ENCODE peak calls at places on chromosomes 5 and 9, in seven cellular contexts. X, N, A, L, J, Z and S are unnamed samples.

GRCh38 chr9:82031538-82032280 is 43.1 kb downstream of the SPATA31D1 start:
- DNase-seq in Z (peak; percentile 35), A (peak; percentile 23), L (no peak), J (peak; percentile 87), X (no peak), N (no peak), S (peak; percentile 57)

GRCh38 chr5:149407331-149408251 is 28.5 kb upstream of the IL17B start:
- DNase-seq in Z (no peak), X (no peak), J (peak; percentile 51), A (no peak), L (no peak), N (no peak), S (no peak)

GRCh38 chr5:57887851-57888621 is 405.4 kb upstream of the ACTBL2 start:
- DNase-seq in J (peak; percentile 73), N (peak; percentile 28), X (peak; percentile 4), L (no peak), Z (peak; percentile 78), A (peak; percentile 85), S (peak; percentile 58)

GRCh38 chr5:31270396-31270795 is 76.9 kb downstream of the CDH6 start:
- DNase-seq in J (peak; percentile 28), Z (no peak), N (no peak), X (no peak), A (peak; percentile 15), L (no peak), S (no peak)

GRCh38 chr5:42715791-42716190 is 40.8 kb upstream of the CCDC152 start:
- DNase-seq in A (no peak), Z (no peak), N (no peak), L (no peak), X (no peak), J (no peak), S (no peak)

GRCh38 chr5:135433626-135434426 is 13.3 kb downstream of the DCANP1 start:
- DNase-seq in J (peak; percentile 55), A (no peak), X (no peak), L (no peak), Z (no peak), N (no peak), S (no peak)

GRCh38 chr9:131628821-131629197 is 83.5 kb downstream of the PRRT1B start:
- DNase-seq in N (no peak), L (no peak), Z (no peak), J (no peak), X (no peak), A (no peak), S (no peak)

GRCh38 chr9:34559616-34560546 is 29.6 kb downstream of the CNTFR start:
- DNase-seq in J (peak; percentile 76), N (peak; percentile 61), L (no peak), A (peak; percentile 27), X (no peak), Z (peak; percentile 17), S (peak; percentile 20)

GRCh38 chr5:78420548-78420947 is 60.1 kb downstream of the SCAMP1 start:
- DNase-seq in J (no peak), N (no peak), L (no peak), Z (no peak), X (no peak), A (no peak), S (no peak)

GRCh38 chr5:160303690-160304089 is 8.7 kb downstream of the CCNJL start:
- DNase-seq in X (no peak), A (no peak), N (no peak), Z (no peak), J (no peak), L (no peak), S (no peak)

GRCh38 chr9:22103650-22104575 is 94.8 kb upstream of the CDKN2B start:
- DNase-seq in L (no peak), X (no peak), J (peak; percentile 83), Z (no peak), N (no peak), A (no peak), S (no peak)

GRCh38 chr5:73122875-73123810 is 2.8 kb downstream of the TMEM171 start:
- DNase-seq in A (no peak), L (no peak), X (peak; percentile 32), Z (no peak), N (no peak), J (peak; percentile 84), S (no peak)

GRCh38 chr5:93062548-93062947 is 518.5 kb downstream of the NR2F1-AS1 start:
- DNase-seq in X (no peak), L (no peak), Z (no peak), J (peak; percentile 24), A (peak; percentile 23), N (no peak), S (no peak)

GRCh38 chr9:91071185-91071990 is 269.8 kb downstream of the SYK start:
- DNase-seq in N (no peak), A (peak; percentile 36), X (no peak), L (no peak), J (peak; percentile 74), Z (no peak), S (no peak)

GRCh38 chr9:31389075-31389474 is 995.4 kb upstream of the ACO1 start:
- DNase-seq in N (no peak), A (no peak), L (no peak), X (no peak), Z (no peak), J (no peak), S (no peak)

GRCh38 chr9:127280880-127281660 is 16.5 kb downstream of the GARNL3 start:
- DNase-seq in Z (no peak), J (no peak), A (no peak), X (no peak), L (no peak), N (no peak), S (no peak)

GRCh38 chr5:1466631-1467265 is 21.5 kb upstream of the SLC6A3 start:
- DNase-seq in A (no peak), Z (no peak), J (no peak), N (peak; percentile 68), L (no peak), X (no peak), S (no peak)

GRCh38 chr5:52269395-52269794 is 518.3 kb upstream of the ITGA1 start:
- DNase-seq in L (no peak), X (no peak), A (no peak), N (no peak), J (no peak), Z (peak; percentile 30), S (no peak)

GRCh38 chr5:177507165-177507564 is 2.5 kb downstream of the DOK3 start:
- DNase-seq in N (no peak), L (no peak), X (peak; percentile 61), A (peak; percentile 66), J (no peak), Z (no peak), S (no peak)

GRCh38 chr5:139654464-139654863 is 6.3 kb downstream of the CXXC5 start:
- DNase-seq in X (peak; percentile 65), J (no peak), N (no peak), Z (no peak), A (no peak), L (no peak), S (no peak)

GRCh38 chr5:89064054-89064453 is 181.1 kb upstream of the MEF2C start:
- DNase-seq in J (no peak), N (no peak), Z (no peak), X (no peak), L (no peak), A (no peak), S (no peak)

GRCh38 chr9:86406366-86406765 is 52.2 kb upstream of the TUT7 start:
- DNase-seq in X (no peak), J (peak; percentile 69), N (no peak), L (no peak), Z (peak; percentile 42), A (peak; percentile 31), S (no peak)

GRCh38 chr9:104494808-104495207 is 9.3 kb upstream of the OR13F1 start:
- DNase-seq in Z (no peak), N (no peak), L (no peak), X (peak; percentile 22), J (no peak), A (peak; percentile 18), S (no peak)

GRCh38 chr5:9507974-9508373 is 37.9 kb downstream of the SEMA5A start:
- DNase-seq in A (no peak), J (peak; percentile 83), X (no peak), Z (no peak), L (no peak), N (no peak), S (no peak)

GRCh38 chr5:172902497-172903472 is 56.4 kb upstream of the RPL26L1 start:
- DNase-seq in Z (peak; percentile 86), N (peak; percentile 90), J (peak; percentile 93), X (peak; percentile 19), A (peak; percentile 99), L (peak; percentile 91), S (peak; percentile 95)

GRCh38 chr5:168401226-168401625 is 85.0 kb upstream of the RARS1 start:
- DNase-seq in J (no peak), L (no peak), A (no peak), X (no peak), Z (no peak), N (no peak), S (no peak)

GRCh38 chr9:137354153-137354844 is 52.2 kb upstream of the NRARP start:
- DNase-seq in A (no peak), N (no peak), X (no peak), Z (no peak), J (no peak), L (no peak), S (no peak)

GRCh38 chr9:69546265-69546664 is 125.9 kb downstream of the APBA1 start:
- DNase-seq in J (peak; percentile 15), N (no peak), Z (no peak), L (no peak), X (no peak), A (peak; percentile 4), S (no peak)

GRCh38 chr5:33583332-33583731 is 142.6 kb downstream of the TARS1 start:
- DNase-seq in Z (no peak), J (no peak), X (no peak), A (no peak), L (no peak), N (no peak), S (no peak)

GRCh38 chr5:142119051-142119625 is 10.6 kb downstream of the NDFIP1 start:
- DNase-seq in L (no peak), X (no peak), Z (no peak), J (no peak), A (no peak), N (no peak), S (no peak)
- H3K4me3 ChIP-seq in L (no peak overlapping the region), X (no peak overlapping the region), Z (no peak overlapping the region), J (no peak overlapping the region), A (no peak overlapping the region), N (no peak overlapping the region), S (no peak overlapping the region)

GRCh38 chr9:76756273-76756650 is 8.0 kb upstream of the PCA3 start:
- DNase-seq in X (no peak), A (peak; percentile 42), J (peak; percentile 32), N (no peak), Z (no peak), L (peak; percentile 49), S (no peak)
- TF ChIP-seq CTCF in X (no peak), A (peak; percentile 37), J (peak; percentile 14), N (no peak), Z (no peak), L (peak; percentile 21), S (peak; percentile 11)

GRCh38 chr5:23977365-23977764 is 470.0 kb downstream of the PRDM9 start:
- DNase-seq in N (no peak), Z (no peak), L (no peak), A (no peak), J (no peak), X (no peak), S (no peak)
- H3K4me3 ChIP-seq in N (no peak overlapping the region), Z (no peak overlapping the region), L (no peak overlapping the region), A (no peak overlapping the region), J (no peak overlapping the region), X (no peak overlapping the region), S (no peak overlapping the region)

DNA sequence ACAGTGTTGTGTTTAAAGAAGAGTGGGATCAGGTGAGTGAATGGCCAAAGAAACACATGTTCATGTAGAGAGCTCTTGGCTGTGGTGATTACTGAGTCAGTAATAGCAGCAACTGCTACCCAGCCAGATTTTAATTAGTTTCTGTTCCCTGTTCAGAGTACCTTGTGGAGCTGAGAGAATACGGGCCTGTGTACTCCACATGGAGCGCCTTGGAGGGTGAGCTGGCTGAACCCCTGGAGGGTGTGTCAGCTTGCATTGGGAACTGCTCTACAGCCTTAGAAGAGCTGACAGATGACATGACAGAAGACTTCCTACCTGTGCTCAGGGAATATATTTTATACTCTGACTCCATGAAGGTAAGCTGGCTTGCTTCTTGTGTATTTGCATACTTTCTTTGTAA is 52.3 kb downstream of the SLC46A2 start:
- DNase-seq in Z (no peak), N (no peak), L (no peak), A (no peak), X (no peak), J (no peak), S (no peak)
- TF ChIP-seq CTCF in Z (no peak), N (no peak), L (no peak), A (no peak), X (no peak), J (no peak), S (no peak)